ENCODE peak calls at places on chromosomes 12 and 14, in eight cellular contexts. E, V, W, Z, S, I, K and X are unnamed samples.

GRCh38 chr12:45329238-45329637 is 113.3 kb downstream of the ANO6 start:
- DNase-seq in E (no peak), V (no peak), W (no peak), Z (no peak), S (peak), I (no peak), K (no peak), X (no peak)

GRCh38 chr12:120962487-120963054 is 15.8 kb upstream of the HNF1A start:
- DNase-seq in E (no peak), V (no peak), W (no peak), Z (no peak), S (no peak), I (no peak), K (no peak), X (no peak)

GRCh38 chr12:93868771-93869170 is 191.6 kb downstream of the CRADD start:
- DNase-seq in E (no peak), V (no peak), W (no peak), Z (no peak), S (no peak), I (no peak), K (no peak), X (no peak)

GRCh38 chr12:54147186-54147585 is 41.6 kb downstream of the SMUG1 start:
- DNase-seq in E (no peak), V (no peak), W (no peak), Z (no peak), S (no peak), I (peak), K (no peak), X (no peak)

GRCh38 chr12:65922077-65922476 is 97.8 kb downstream of the HMGA2 start:
- DNase-seq in E (no peak), V (no peak), W (no peak), Z (no peak), S (no peak), I (no peak), K (no peak), X (no peak)

GRCh38 chr12:111519083-111519482 is 80.0 kb downstream of the ATXN2 start:
- DNase-seq in E (no peak), V (no peak), W (no peak), Z (no peak), S (no peak), I (no peak), K (no peak), X (no peak)

GRCh38 chr14:30521899-30522736 is 36.8 kb upstream of the G2E3 start:
- DNase-seq in E (no peak), V (no peak), W (peak), Z (peak), S (no peak), I (no peak), K (no peak), X (no peak)

GRCh38 chr12:12718853-12719252 is 1.7 kb downstream of the CDKN1B start:
- DNase-seq in E (no peak), V (no peak), W (peak), Z (no peak), S (no peak), I (no peak), K (no peak), X (peak)

GRCh38 chr12:132377147-132377546 is 47.8 kb upstream of the GALNT9 start:
- DNase-seq in E (no peak), V (no peak), W (no peak), Z (no peak), S (no peak), I (no peak), K (no peak), X (no peak)

GRCh38 chr12:18422849-18423248 is 161.5 kb downstream of the PIK3C2G start:
- DNase-seq in E (no peak), V (no peak), W (no peak), Z (no peak), S (no peak), I (no peak), K (no peak), X (no peak)

GRCh38 chr14:58821421-58821820 is 183.7 kb downstream of the DACT1 start:
- DNase-seq in E (no peak), V (no peak), W (no peak), Z (no peak), S (no peak), I (no peak), K (no peak), X (no peak)

GRCh38 chr12:38424436-38424835 is 107.9 kb downstream of the ALG10B start:
- DNase-seq in E (no peak), V (no peak), W (no peak), Z (no peak), S (no peak), I (no peak), K (no peak), X (no peak)

GRCh38 chr12:71277866-71278265 is 120.1 kb upstream of the TSPAN8 start:
- DNase-seq in E (no peak), V (no peak), W (no peak), Z (no peak), S (no peak), I (no peak), K (no peak), X (no peak)

GRCh38 chr12:100186071-100186470 is 14.5 kb upstream of the ACTR6 start:
- DNase-seq in E (no peak), V (no peak), W (no peak), Z (no peak), S (no peak), I (no peak), K (no peak), X (no peak)

GRCh38 chr14:22797017-22797917 is 18.0 kb downstream of the SLC7A7 start:
- DNase-seq in E (no peak), V (no peak), W (no peak), Z (peak), S (no peak), I (no peak), K (no peak), X (no peak)

GRCh38 chr12:5375547-5376295 is 56.2 kb upstream of the NTF3 start:
- DNase-seq in E (no peak), V (no peak), W (no peak), Z (no peak), S (no peak), I (no peak), K (no peak), X (no peak)

GRCh38 chr14:51834218-51834617 is 26.2 kb upstream of the GNG2 start:
- DNase-seq in E (no peak), V (no peak), W (no peak), Z (no peak), S (no peak), I (no peak), K (no peak), X (no peak)

GRCh38 chr14:36619131-36619530 is 36.7 kb upstream of the NKX2-8 start:
- DNase-seq in E (no peak), V (no peak), W (no peak), Z (no peak), S (no peak), I (no peak), K (no peak), X (no peak)

GRCh38 chr14:103542545-103543088 is 13.6 kb downstream of the TRMT61A start:
- DNase-seq in E (peak), V (peak), W (no peak), Z (no peak), S (peak), I (no peak), K (peak), X (peak)

GRCh38 chr12:66352197-66352596 is 49.9 kb downstream of the HELB start:
- DNase-seq in E (no peak), V (no peak), W (peak), Z (peak), S (no peak), I (no peak), K (no peak), X (no peak)

GRCh38 chr12:65362231-65362630 is 83.7 kb downstream of the MSRB3 start:
- DNase-seq in E (no peak), V (no peak), W (no peak), Z (no peak), S (no peak), I (no peak), K (no peak), X (no peak)

GRCh38 chr12:116370886-116371580 is 93.5 kb upstream of the MED13L start:
- DNase-seq in E (no peak), V (no peak), W (no peak), Z (no peak), S (no peak), I (no peak), K (no peak), X (no peak)

GRCh38 chr14:61226015-61226654 is 55.0 kb downstream of the TMEM30B start:
- DNase-seq in E (no peak), V (no peak), W (no peak), Z (no peak), S (no peak), I (no peak), K (no peak), X (no peak)

GRCh38 chr12:104630230-104630670 is 173.5 kb downstream of the CHST11 start:
- DNase-seq in E (no peak), V (no peak), W (no peak), Z (no peak), S (no peak), I (no peak), K (no peak), X (no peak)

GRCh38 chr12:14777271-14777670 is 26.0 kb downstream of the WBP11 start:
- DNase-seq in E (no peak), V (peak), W (no peak), Z (no peak), S (no peak), I (no peak), K (no peak), X (no peak)

GRCh38 chr12:40149673-40150260 is 43.9 kb upstream of the SLC2A13 start:
- DNase-seq in E (no peak), V (no peak), W (peak), Z (no peak), S (no peak), I (no peak), K (no peak), X (no peak)

GRCh38 chr14:34052658-34053014 is 101.8 kb upstream of the EGLN3 start:
- DNase-seq in E (no peak), V (no peak), W (peak), Z (no peak), S (no peak), I (no peak), K (no peak), X (no peak)

GRCh38 chr14:95500201-95500681 is 16.2 kb downstream of the SYNE3 start:
- DNase-seq in E (no peak), V (peak), W (no peak), Z (no peak), S (no peak), I (no peak), K (no peak), X (no peak)

GRCh38 chr14:30287579-30288445 is 271.1 kb upstream of the G2E3 start:
- DNase-seq in E (no peak), V (no peak), W (no peak), Z (no peak), S (no peak), I (no peak), K (no peak), X (no peak)

GRCh38 chr12:52531563-52532300 is 11.5 kb upstream of the KRT5 start:
- DNase-seq in E (no peak), V (peak), W (no peak), Z (no peak), S (no peak), I (no peak), K (no peak), X (no peak)

GRCh38 chr14:59566281-59566680 is 10.3 kb downstream of the CCDC175 start:
- DNase-seq in E (no peak), V (no peak), W (no peak), Z (no peak), S (no peak), I (no peak), K (no peak), X (no peak)

GRCh38 chr12:3350432-3350831 is 140.6 kb upstream of the PRMT8 start:
- DNase-seq in E (no peak), V (no peak), W (no peak), Z (no peak), S (no peak), I (no peak), K (no peak), X (no peak)
- TF ChIP-seq POLR2A in E (no peak), V (no peak), W (no peak), Z (no peak), S (no peak), I (no peak), K (no peak), X (no peak)

GRCh38 chr14:28773176-28773575 is 6.6 kb downstream of the FOXG1 start:
- DNase-seq in E (no peak), V (no peak), W (no peak), Z (no peak), S (no peak), I (no peak), K (no peak), X (no peak)
- TF ChIP-seq POLR2A in E (no peak), V (no peak), W (no peak), Z (no peak), S (no peak), I (no peak), K (no peak), X (no peak)

DNA sequence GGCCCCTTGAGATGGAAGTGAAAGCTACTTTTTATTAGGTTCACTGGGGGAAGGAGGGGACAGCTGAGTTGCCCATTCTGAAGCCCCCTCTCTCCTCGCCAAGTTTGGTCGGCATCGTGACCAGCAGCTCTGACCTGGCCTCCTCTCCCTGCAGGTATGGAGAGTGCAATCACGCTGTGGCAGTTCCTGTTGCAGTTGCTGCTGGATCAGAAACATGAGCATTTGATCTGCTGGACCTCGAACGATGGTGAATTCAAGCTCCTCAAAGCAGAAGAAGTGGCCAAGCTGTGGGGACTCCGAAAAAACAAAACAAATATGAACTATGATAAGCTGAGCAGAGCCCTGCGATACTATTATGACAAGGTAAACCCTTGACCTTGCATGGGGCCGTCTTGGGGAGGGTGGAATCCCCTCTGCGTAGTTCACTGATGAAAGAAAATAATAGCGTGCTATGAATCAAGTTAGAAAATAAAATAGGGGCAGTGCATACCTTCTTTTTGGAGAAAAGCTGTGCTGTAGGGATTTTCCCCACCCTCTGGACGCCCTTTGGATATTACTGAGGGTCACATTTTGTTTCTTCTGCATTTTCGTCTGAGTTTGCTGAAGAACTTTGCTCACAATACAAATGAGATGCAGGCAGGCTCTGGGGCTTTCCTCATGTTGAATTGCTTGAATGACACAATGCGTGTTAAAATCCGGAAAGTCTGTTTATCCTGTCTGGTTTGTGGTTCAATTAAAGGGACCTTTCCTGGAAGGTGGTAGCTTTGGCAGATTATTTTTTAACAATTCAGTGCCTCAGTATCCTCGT is 29.4 kb downstream of the ELK3 start:
- DNase-seq in E (no peak), V (no peak), W (no peak), Z (no peak), S (no peak), I (no peak), K (no peak), X (no peak)
- TF ChIP-seq POLR2A in E (no peak), V (no peak), W (no peak), Z (no peak), S (no peak), I (no peak), K (no peak), X (no peak)

DNA sequence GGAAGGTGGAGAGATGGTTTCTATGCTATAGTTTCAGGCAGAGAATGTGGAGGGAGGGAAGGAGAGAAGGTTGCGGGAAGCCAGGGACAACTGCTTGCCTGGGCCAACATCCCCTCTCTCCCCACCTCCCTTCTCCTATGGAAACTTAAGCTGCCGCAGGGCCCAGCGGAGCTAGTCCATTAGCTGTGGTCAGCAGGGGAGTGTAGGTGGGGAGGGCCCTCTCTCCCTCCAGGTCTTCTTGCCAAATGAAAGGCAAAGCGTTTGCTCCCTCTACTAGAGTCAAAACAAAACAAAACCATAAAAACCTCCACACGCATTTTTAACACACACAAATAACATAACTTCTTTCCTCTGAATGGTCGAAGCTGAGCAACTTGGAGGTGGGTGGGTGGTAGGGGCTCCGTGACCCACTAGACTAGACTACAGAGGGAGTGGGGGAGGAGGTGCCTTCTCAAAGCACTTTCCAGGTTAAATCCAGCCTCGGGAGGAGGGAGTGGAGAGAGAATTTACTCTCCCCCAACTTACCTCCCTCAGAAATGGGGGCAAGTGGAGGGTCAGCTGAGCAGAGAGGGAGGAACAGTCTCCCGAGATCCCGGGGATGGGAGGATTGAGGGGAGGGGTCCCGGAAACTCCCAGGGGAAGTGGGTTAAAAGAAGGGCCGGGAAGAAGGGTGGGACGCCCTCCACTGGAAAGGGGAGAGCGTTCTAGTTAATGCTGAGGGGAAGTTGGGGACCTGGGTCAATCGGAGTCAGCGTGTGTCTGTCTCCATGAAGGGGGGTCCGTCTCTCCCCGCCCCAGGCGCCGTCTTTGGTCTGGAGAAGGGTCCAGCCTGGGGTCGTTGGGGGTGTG is 4.6 kb upstream of the CACNB3 start:
- DNase-seq in E (no peak), V (no peak), W (no peak), Z (no peak), S (no peak), I (no peak), K (peak), X (no peak)
- TF ChIP-seq POLR2A in E (no peak), V (no peak), W (no peak), Z (no peak), S (no peak), I (no peak), K (no peak), X (no peak)

DNA sequence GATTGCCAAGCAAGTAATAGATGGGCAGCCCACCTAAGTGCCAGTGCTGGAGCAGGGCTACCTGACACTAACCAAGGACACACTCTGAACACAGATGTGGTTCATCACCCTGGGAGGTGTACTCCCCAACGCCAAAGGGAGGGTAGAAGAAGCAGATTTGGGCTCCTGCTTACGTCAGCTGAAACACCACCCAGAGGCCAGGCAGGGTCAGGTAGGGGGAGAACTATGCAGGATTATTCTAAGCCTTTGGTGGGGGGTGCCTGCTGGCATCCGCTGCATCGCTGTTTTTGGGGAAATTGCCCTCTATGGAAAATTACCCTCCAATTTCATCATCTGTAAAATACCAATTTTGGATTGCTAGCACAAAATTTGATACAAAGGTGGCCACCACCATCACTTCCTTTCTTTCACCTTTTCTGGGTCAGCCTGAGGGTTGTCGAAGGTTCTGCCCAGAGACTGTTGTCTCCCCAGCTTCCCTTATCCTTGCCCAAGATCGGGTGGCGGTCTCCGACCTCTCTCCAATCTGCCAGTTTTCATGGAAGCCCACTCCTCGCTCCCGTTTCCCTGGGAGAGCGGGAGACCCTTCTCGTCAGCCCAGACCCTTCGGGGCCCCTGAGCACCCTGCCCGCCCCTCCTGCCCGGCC is 535 bp downstream of the BIN2 start:
- DNase-seq in E (no peak), V (peak), W (no peak), Z (no peak), S (no peak), I (no peak), K (no peak), X (no peak)
- TF ChIP-seq POLR2A in E (no peak), V (no peak), W (no peak), Z (no peak), S (no peak), I (no peak), K (no peak), X (no peak)

GRCh38 chr12:92434607-92435025 is 268.2 kb upstream of the PLEKHG7 start:
- DNase-seq in E (no peak), V (no peak), W (no peak), Z (no peak), S (no peak), I (no peak), K (no peak), X (no peak)
- TF ChIP-seq POLR2A in E (no peak), V (no peak), W (no peak), Z (no peak), S (no peak), I (no peak), K (no peak), X (no peak)